ENCODE peak calls at places on chromosomes 3 and 15, in four cellular contexts. One of them, this sample, is unnamed. For H3K27me3, the result is how much of the 10 kb centered on the place peaks cover.

GRCh38 chr3:125055165-125055912 is 458 bp downstream of the HEG1 start:
- DNase-seq in brain microvascular endothelial cell: no peak
- DNase-seq in CD4-positive, alpha-beta T cell: no peak
- DNase-seq in HepG2: no peak
- DNase-seq in this sample: no peak

GRCh38 chr15:60752973-60753720 is 274.2 kb upstream of the ICE2 start:
- DNase-seq in HepG2: peak
- DNase-seq in brain microvascular endothelial cell: no peak
- DNase-seq in CD4-positive, alpha-beta T cell: no peak
- DNase-seq in this sample: no peak

GRCh38 chr3:116198087-116198486 is 247.2 kb downstream of the LSAMP start:
- DNase-seq in CD4-positive, alpha-beta T cell: no peak
- DNase-seq in brain microvascular endothelial cell: peak
- DNase-seq in HepG2: no peak
- DNase-seq in this sample: no peak

GRCh38 chr15:68315495-68316007 is 38.0 kb downstream of the FEM1B start:
- DNase-seq in brain microvascular endothelial cell: no peak
- DNase-seq in HepG2: no peak
- DNase-seq in CD4-positive, alpha-beta T cell: no peak
- DNase-seq in this sample: no peak

GRCh38 chr15:43186003-43186353 is 775 bp downstream of the CCNDBP1 start:
- DNase-seq in CD4-positive, alpha-beta T cell: no peak
- DNase-seq in brain microvascular endothelial cell: no peak
- DNase-seq in HepG2: no peak
- DNase-seq in this sample: no peak

GRCh38 chr15:37550360-37551024 is 383.9 kb upstream of the TMCO5A start:
- DNase-seq in CD4-positive, alpha-beta T cell: no peak
- DNase-seq in HepG2: no peak
- DNase-seq in brain microvascular endothelial cell: no peak
- DNase-seq in this sample: no peak

GRCh38 chr3:171436380-171436779 is 23.8 kb downstream of the TNIK start:
- DNase-seq in HepG2: no peak
- DNase-seq in CD4-positive, alpha-beta T cell: no peak
- DNase-seq in brain microvascular endothelial cell: no peak
- DNase-seq in this sample: no peak

GRCh38 chr15:82043726-82044372 is 2.0 kb downstream of the MEX3B start:
- DNase-seq in HepG2: no peak
- DNase-seq in brain microvascular endothelial cell: no peak
- DNase-seq in CD4-positive, alpha-beta T cell: no peak
- DNase-seq in this sample: no peak

GRCh38 chr3:130759692-130760338 is 13.2 kb upstream of the PIK3R4 start:
- DNase-seq in CD4-positive, alpha-beta T cell: peak
- DNase-seq in brain microvascular endothelial cell: peak
- DNase-seq in HepG2: peak
- DNase-seq in this sample: peak

GRCh38 chr15:38300395-38300794 is 47.8 kb downstream of the SPRED1 start:
- DNase-seq in CD4-positive, alpha-beta T cell: no peak
- DNase-seq in HepG2: no peak
- DNase-seq in brain microvascular endothelial cell: no peak
- DNase-seq in this sample: no peak

GRCh38 chr15:82952156-82953081 is at the start of gene HOMER2:
- DNase-seq in brain microvascular endothelial cell: no peak
- DNase-seq in HepG2: peak
- DNase-seq in CD4-positive, alpha-beta T cell: no peak
- DNase-seq in this sample: no peak

GRCh38 chr3:53162672-53163458 is 1.9 kb downstream of the PRKCD start:
- DNase-seq in HepG2: no peak
- DNase-seq in CD4-positive, alpha-beta T cell: peak
- DNase-seq in brain microvascular endothelial cell: no peak
- DNase-seq in this sample: peak

GRCh38 chr3:147945968-147946519 is 536.9 kb downstream of the ZIC1 start:
- DNase-seq in CD4-positive, alpha-beta T cell: no peak
- DNase-seq in brain microvascular endothelial cell: peak
- DNase-seq in HepG2: peak
- DNase-seq in this sample: no peak

GRCh38 chr3:632571-633170 is 436.1 kb downstream of the CHL1 start:
- DNase-seq in brain microvascular endothelial cell: peak
- DNase-seq in CD4-positive, alpha-beta T cell: no peak
- DNase-seq in HepG2: peak
- DNase-seq in this sample: no peak

GRCh38 chr3:157279237-157279636 is 119.3 kb upstream of the CCNL1 start:
- DNase-seq in HepG2: no peak
- DNase-seq in brain microvascular endothelial cell: no peak
- DNase-seq in CD4-positive, alpha-beta T cell: no peak
- DNase-seq in this sample: no peak

GRCh38 chr15:92435145-92435544 is 41.5 kb downstream of the ST8SIA2 start:
- DNase-seq in CD4-positive, alpha-beta T cell: no peak
- DNase-seq in brain microvascular endothelial cell: no peak
- DNase-seq in HepG2: no peak
- DNase-seq in this sample: no peak
- H3K27me3 ChIP-seq in CD4-positive, alpha-beta T cell: under half
- H3K27me3 ChIP-seq in brain microvascular endothelial cell: under half
- H3K27me3 ChIP-seq in HepG2: under half
- H3K27me3 ChIP-seq in this sample: under half

DNA sequence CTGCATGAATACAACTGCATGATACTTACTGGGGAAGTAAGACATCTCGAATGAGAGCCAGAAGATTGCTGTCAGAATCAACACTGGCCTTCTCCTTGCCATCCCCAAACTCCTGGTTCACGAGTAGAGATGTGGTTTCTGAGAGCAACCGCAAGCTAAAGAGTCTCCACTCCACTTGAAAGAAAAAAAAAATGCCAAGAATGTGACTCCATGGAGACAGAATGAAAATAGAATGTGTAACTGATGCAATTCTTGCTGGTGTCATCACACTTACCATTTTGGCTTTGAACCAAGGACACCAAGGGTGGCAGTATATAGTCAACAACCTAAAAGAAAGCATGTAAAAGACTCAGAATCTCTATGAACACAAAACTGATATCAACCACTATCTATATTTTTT is 280.4 kb downstream of the ULK4 start:
- DNase-seq in CD4-positive, alpha-beta T cell: no peak
- DNase-seq in HepG2: peak
- DNase-seq in brain microvascular endothelial cell: peak
- DNase-seq in this sample: no peak
- H3K27ac ChIP-seq in CD4-positive, alpha-beta T cell: no peak
- H3K27ac ChIP-seq in HepG2: no peak
- H3K27ac ChIP-seq in brain microvascular endothelial cell: peak
- H3K27ac ChIP-seq in this sample: no peak

GRCh38 chr3:135965129-135965505 is 411 bp upstream of the PPP2R3A start:
- DNase-seq in HepG2: no peak
- DNase-seq in CD4-positive, alpha-beta T cell: no peak
- DNase-seq in brain microvascular endothelial cell: peak
- DNase-seq in this sample: no peak
- H3K27me3 ChIP-seq in HepG2: under half
- H3K27me3 ChIP-seq in CD4-positive, alpha-beta T cell: under half
- H3K27me3 ChIP-seq in brain microvascular endothelial cell: under half
- H3K27me3 ChIP-seq in this sample: under half

GRCh38 chr3:73418636-73419035 is 206.1 kb downstream of the PDZRN3 start:
- DNase-seq in CD4-positive, alpha-beta T cell: no peak
- DNase-seq in brain microvascular endothelial cell: no peak
- DNase-seq in HepG2: no peak
- DNase-seq in this sample: no peak

GRCh38 chr3:73422556-73422955 is 202.2 kb downstream of the PDZRN3 start:
- DNase-seq in brain microvascular endothelial cell: no peak
- DNase-seq in HepG2: no peak
- DNase-seq in CD4-positive, alpha-beta T cell: no peak
- DNase-seq in this sample: no peak

GRCh38 chr3:73423133-73423532 is 201.6 kb downstream of the PDZRN3 start:
- DNase-seq in HepG2: no peak
- DNase-seq in brain microvascular endothelial cell: no peak
- DNase-seq in CD4-positive, alpha-beta T cell: no peak
- DNase-seq in this sample: no peak

GRCh38 chr3:73419993-73420392 is 204.7 kb downstream of the PDZRN3 start:
- DNase-seq in brain microvascular endothelial cell: no peak
- DNase-seq in HepG2: no peak
- DNase-seq in CD4-positive, alpha-beta T cell: no peak
- DNase-seq in this sample: no peak

DNA sequence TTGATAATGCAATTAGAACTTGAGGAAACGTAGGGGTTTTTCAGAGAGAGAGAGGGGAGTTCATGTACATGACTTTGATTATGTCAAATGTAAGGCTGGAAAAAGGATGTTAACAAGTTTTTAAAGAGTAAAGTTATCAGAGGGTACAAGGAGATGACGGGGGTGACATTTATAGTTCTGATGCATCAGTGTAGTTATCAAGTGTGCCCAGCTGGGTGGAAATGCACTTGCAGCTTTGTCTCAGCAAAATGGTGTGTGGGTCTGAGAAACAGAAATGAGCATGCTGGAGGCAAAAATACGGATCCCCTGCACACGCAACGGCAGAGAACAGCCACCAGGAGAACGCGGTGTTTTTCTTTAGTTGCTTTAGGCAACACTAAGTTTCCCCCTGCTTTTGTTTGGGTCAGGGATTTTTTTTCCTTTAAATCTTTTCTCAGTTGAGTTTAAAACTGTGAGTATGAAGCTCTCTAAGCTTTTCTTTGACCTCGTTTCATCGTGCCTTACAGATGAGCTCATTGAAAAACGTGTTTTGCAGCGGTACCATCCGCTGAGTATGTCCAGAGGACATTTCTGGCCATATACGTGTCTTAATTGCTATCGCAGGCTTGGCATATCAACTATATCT is 205.4 kb downstream of the PDZRN3 start:
- DNase-seq in HepG2: no peak
- DNase-seq in CD4-positive, alpha-beta T cell: no peak
- DNase-seq in brain microvascular endothelial cell: no peak
- DNase-seq in this sample: no peak
- H3K27ac ChIP-seq in HepG2: no peak
- H3K27ac ChIP-seq in CD4-positive, alpha-beta T cell: no peak
- H3K27ac ChIP-seq in brain microvascular endothelial cell: no peak
- H3K27ac ChIP-seq in this sample: no peak

DNA sequence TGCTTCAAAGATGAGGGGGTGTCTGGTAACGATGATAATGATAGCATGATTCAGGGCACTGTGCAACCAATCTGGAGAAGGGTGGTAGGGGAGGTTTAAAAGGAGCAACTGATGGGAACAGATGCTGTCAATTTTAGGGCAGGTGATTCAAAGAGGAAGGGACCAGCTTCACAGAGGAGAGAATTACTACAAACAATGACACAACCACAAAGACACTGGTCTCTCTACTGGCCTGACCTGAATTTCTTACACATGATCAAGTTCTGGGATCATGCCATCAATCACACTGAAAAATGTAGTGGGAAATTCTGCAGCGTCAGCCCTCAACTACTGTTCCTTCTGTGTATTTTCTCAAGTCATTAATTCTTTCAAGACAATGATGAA is 2.6 kb upstream of the CDV3 start:
- DNase-seq in HepG2: no peak
- DNase-seq in CD4-positive, alpha-beta T cell: no peak
- DNase-seq in brain microvascular endothelial cell: peak
- DNase-seq in this sample: no peak
- H3K27me3 ChIP-seq in HepG2: under half
- H3K27me3 ChIP-seq in CD4-positive, alpha-beta T cell: under half
- H3K27me3 ChIP-seq in brain microvascular endothelial cell: under half
- H3K27me3 ChIP-seq in this sample: under half

GRCh38 chr3:170047133-170047404 is 9.3 kb downstream of the GPR160 start:
- DNase-seq in brain microvascular endothelial cell: no peak
- DNase-seq in HepG2: no peak
- DNase-seq in CD4-positive, alpha-beta T cell: no peak
- DNase-seq in this sample: no peak
- H3K27ac ChIP-seq in brain microvascular endothelial cell: no peak
- H3K27ac ChIP-seq in HepG2: no peak
- H3K27ac ChIP-seq in CD4-positive, alpha-beta T cell: no peak
- H3K27ac ChIP-seq in this sample: no peak

DNA sequence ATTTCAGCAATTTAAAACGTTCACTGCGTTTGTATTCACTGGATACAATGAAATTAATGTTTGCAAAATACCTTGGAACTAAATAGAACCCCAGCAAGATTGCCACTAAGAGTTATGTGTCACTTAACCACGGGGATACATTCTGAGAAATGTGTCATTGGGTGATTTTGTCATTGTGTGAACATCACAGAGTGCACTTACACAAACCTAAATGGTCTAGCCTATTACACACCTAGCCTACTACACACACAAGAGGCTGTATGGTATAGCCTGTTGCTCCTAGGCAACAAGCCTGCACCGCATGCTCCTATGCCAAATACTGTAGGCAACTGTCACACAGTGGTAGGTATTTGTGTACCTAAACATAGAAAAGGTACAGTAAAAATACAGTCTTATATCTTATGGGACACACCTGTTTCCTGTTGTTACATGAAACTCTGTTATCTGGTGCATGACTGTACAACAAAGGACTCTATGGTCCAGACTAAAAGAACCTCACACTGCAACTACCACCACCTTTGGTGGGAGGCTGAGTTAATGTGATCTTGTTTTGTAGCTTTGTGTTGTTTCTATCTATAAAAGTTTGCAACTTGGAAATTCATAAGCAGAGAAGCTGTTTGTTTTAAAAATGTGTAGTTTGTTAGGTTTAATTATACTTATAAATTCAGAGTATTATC is 92.2 kb upstream of the NTRK3 start:
- DNase-seq in HepG2: no peak
- DNase-seq in CD4-positive, alpha-beta T cell: no peak
- DNase-seq in brain microvascular endothelial cell: no peak
- DNase-seq in this sample: no peak
- H3K27me3 ChIP-seq in HepG2: under half
- H3K27me3 ChIP-seq in CD4-positive, alpha-beta T cell: under half
- H3K27me3 ChIP-seq in brain microvascular endothelial cell: under half
- H3K27me3 ChIP-seq in this sample: under half

GRCh38 chr3:46375814-46376213 is 5.1 kb downstream of the CCR5 start:
- DNase-seq in CD4-positive, alpha-beta T cell: no peak
- DNase-seq in HepG2: no peak
- DNase-seq in brain microvascular endothelial cell: no peak
- DNase-seq in this sample: no peak

GRCh38 chr3:46381662-46382061 is 10.9 kb downstream of the CCR5 start:
- DNase-seq in brain microvascular endothelial cell: no peak
- DNase-seq in CD4-positive, alpha-beta T cell: no peak
- DNase-seq in HepG2: no peak
- DNase-seq in this sample: no peak

GRCh38 chr3:46380471-46381215 is 9.9 kb downstream of the CCR5 start:
- DNase-seq in brain microvascular endothelial cell: no peak
- DNase-seq in CD4-positive, alpha-beta T cell: no peak
- DNase-seq in HepG2: no peak
- DNase-seq in this sample: no peak

GRCh38 chr3:46375214-46375613 is 4.5 kb downstream of the CCR5 start:
- DNase-seq in HepG2: no peak
- DNase-seq in CD4-positive, alpha-beta T cell: no peak
- DNase-seq in brain microvascular endothelial cell: no peak
- DNase-seq in this sample: no peak

DNA sequence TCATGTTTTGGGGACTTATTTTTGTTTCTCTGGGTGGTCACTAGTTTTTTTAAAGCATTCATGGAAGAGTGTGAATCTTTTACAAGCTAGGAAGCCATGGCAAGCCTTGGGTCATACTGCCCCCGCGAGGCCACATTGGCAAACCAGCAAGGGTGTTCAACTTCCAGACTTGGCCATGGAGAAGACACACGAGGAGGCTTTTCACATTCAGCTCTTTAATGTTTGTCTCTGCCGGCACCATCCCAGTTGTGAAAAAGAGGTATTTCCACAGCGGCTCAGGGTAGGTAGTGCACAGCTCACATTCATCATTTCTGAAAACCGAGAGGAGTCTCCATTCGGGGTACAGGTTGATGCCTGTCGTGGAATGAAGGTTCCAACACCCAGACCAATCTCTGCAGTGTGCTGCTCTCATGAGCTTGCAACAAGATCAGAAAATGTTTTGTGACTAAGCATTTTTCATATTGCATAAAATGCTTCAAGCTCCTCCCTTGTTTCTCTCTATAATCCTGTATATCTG is 7.7 kb downstream of the CCR5 start:
- DNase-seq in brain microvascular endothelial cell: peak
- DNase-seq in HepG2: peak
- DNase-seq in CD4-positive, alpha-beta T cell: peak
- DNase-seq in this sample: peak
- H3K27ac ChIP-seq in brain microvascular endothelial cell: no peak
- H3K27ac ChIP-seq in HepG2: no peak
- H3K27ac ChIP-seq in CD4-positive, alpha-beta T cell: no peak
- H3K27ac ChIP-seq in this sample: no peak

This sample was measured in CD8-positive, alpha-beta T cell.